ENCODE peak calls at places on chromosomes 6 and 20, in four cellular contexts. N is MM.1S; L is stimulated activated CD4-positive, alpha-beta T cell treated with anti-CD3 and anti-CD28 coated beads, Interleukin-4, amount 100 ng/mL, for 1 hour; S is mammary epithelial cell. X is an unnamed sample.

GRCh38 chr6:10587694-10588392 is 66.7 kb downstream of the GCNT2 start:
- DNase-seq in S (no peak), N (no peak), L (no peak), X (peak; percentile 16)

GRCh38 chr20:39248851-39249485 is 286.8 kb downstream of the DHX35 start:
- DNase-seq in S (no peak), L (no peak), N (no peak), X (no peak)

GRCh38 chr6:56911847-56912246 is 43.1 kb upstream of the BEND6 start:
- DNase-seq in L (no peak), N (no peak), S (peak; percentile 49), X (no peak)

GRCh38 chr6:22444335-22444734 is 125.0 kb upstream of the HDGFL1 start:
- DNase-seq in S (no peak), L (no peak), N (no peak), X (no peak)

GRCh38 chr6:143629104-143630080 is 48.4 kb upstream of the PHACTR2 start:
- DNase-seq in N (no peak), S (no peak), L (no peak), X (no peak)

GRCh38 chr6:170167657-170168159 is 123.2 kb downstream of the DLL1 start:
- DNase-seq in L (no peak), S (no peak), N (no peak), X (no peak)

GRCh38 chr20:48789781-48790544 is 37.8 kb downstream of the PREX1 start:
- DNase-seq in S (no peak), L (no peak), N (no peak), X (peak; percentile 69)

GRCh38 chr6:149940673-149940984 is 1.2 kb upstream of the ULBP2 start:
- DNase-seq in N (no peak), L (no peak), S (no peak), X (no peak)

GRCh38 chr20:49483018-49483705 is 694 bp upstream of the KCNB1 start:
- DNase-seq in N (no peak), S (no peak), L (no peak), X (no peak)

GRCh38 chr6:165404703-165405102 is 95.3 kb upstream of the C6orf118 start:
- DNase-seq in S (no peak), N (peak; percentile 15), L (no peak), X (peak; percentile 2)

GRCh38 chr20:4829494-4830211 is 107.9 kb downstream of the PRND start:
- DNase-seq in L (no peak), N (no peak), S (no peak), X (no peak)

GRCh38 chr6:41537359-41537758 is 8.8 kb upstream of the FOXP4 start:
- DNase-seq in S (no peak), L (no peak), N (no peak), X (peak; percentile 16)

GRCh38 chr6:16676978-16677377 is 84.3 kb downstream of the ATXN1 start:
- DNase-seq in N (no peak), L (no peak), S (no peak), X (no peak)

GRCh38 chr6:154509421-154510143 is 903 bp downstream of the CNKSR3 start:
- DNase-seq in S (peak; percentile 53), L (peak; percentile 6), N (no peak), X (no peak)

GRCh38 chr6:65955034-65955433 is 248.0 kb upstream of the EYS start:
- DNase-seq in S (no peak), L (no peak), N (peak; percentile 27), X (no peak)

GRCh38 chr6:164344801-164345291 is 930.3 kb downstream of the QKI start:
- DNase-seq in L (no peak), N (no peak), S (no peak), X (no peak)

GRCh38 chr20:54194724-54195438 is 13.0 kb upstream of the PFDN4 start:
- DNase-seq in N (no peak), S (peak; percentile 52), L (no peak), X (peak; percentile 57)

GRCh38 chr6:47080083-47080596 is 38.0 kb upstream of the ADGRF1 start:
- DNase-seq in N (no peak), L (no peak), S (no peak), X (no peak)

GRCh38 chr20:52086878-52087277 is 104.7 kb downstream of the ZFP64 start:
- DNase-seq in S (no peak), N (no peak), L (no peak), X (no peak)

GRCh38 chr6:42241915-42242314 is 24.3 kb upstream of the MRPS10 start:
- DNase-seq in N (no peak), L (no peak), S (no peak), X (no peak)

GRCh38 chr6:94254689-94255088 is 835.3 kb upstream of the EPHA7 start:
- DNase-seq in N (no peak), L (no peak), S (no peak), X (no peak)

GRCh38 chr6:54085526-54085925 is 25.7 kb upstream of the MLIP start:
- DNase-seq in S (no peak), L (no peak), N (no peak), X (no peak)

GRCh38 chr6:125454351-125454750 is 152.6 kb upstream of the HDDC2 start:
- DNase-seq in N (no peak), S (no peak), L (no peak), X (no peak)

GRCh38 chr20:63687419-63688233 is 8.8 kb upstream of the TNFRSF6B start:
- DNase-seq in N (no peak), L (no peak), S (no peak), X (no peak)

GRCh38 chr20:39775110-39775509 is 813.0 kb downstream of the DHX35 start:
- DNase-seq in L (no peak), S (peak; percentile 41), N (no peak), X (no peak)

GRCh38 chr6:52595000-52595795 is 18.3 kb upstream of the TRAM2 start:
- DNase-seq in S (peak; percentile 55), N (no peak), L (no peak), X (peak; percentile 73)

GRCh38 chr20:22403860-22404608 is 180.3 kb downstream of the FOXA2 start:
- DNase-seq in L (no peak), N (peak; percentile 55), S (no peak), X (peak; percentile 21)

GRCh38 chr6:132133734-132134490 is 182.7 kb upstream of the CCN2 start:
- DNase-seq in S (no peak), N (no peak), L (no peak), X (no peak)

GRCh38 chr6:138088307-138088744 is 18.9 kb downstream of the PERP start:
- DNase-seq in L (no peak), S (peak; percentile 95), N (no peak), X (no peak)

GRCh38 chr6:33812669-33813068 is 8.9 kb upstream of the MLN start:
- DNase-seq in L (peak; percentile 37), N (peak; percentile 43), S (peak; percentile 23), X (peak; percentile 54)

GRCh38 chr6:170124150-170124549 is 166.7 kb downstream of the DLL1 start:
- DNase-seq in L (no peak), N (no peak), S (no peak), X (no peak)

GRCh38 chr6:79431469-79431868 is 105.8 kb downstream of the LCA5 start:
- DNase-seq in L (no peak), S (peak; percentile 62), N (no peak), X (peak; percentile 25)

GRCh38 chr6:100880149-100880900 is 804 bp downstream of the ASCC3 start:
- DNase-seq in N (no peak), L (no peak), S (no peak), X (no peak)

GRCh38 chr6:122666418-122666817 is 56.2 kb downstream of the PKIB start:
- DNase-seq in L (no peak), S (no peak), N (no peak), X (no peak)

GRCh38 chr20:21437248-21437647 is 39.9 kb upstream of the NKX2-4 start:
- DNase-seq in L (no peak), N (no peak), S (no peak), X (no peak)

GRCh38 chr6:90197854-90198496 is 98.7 kb downstream of the BACH2 start:
- DNase-seq in L (no peak), N (no peak), S (peak; percentile 85), X (no peak)

GRCh38 chr6:22320750-22321149 is 23.9 kb upstream of the PRL start:
- DNase-seq in S (peak; percentile 52), N (no peak), L (no peak), X (no peak)

X was measured in GM12865.